ENCODE peak calls at places on chromosome 1, in ten cellular contexts. C, A, W, D, I, G, U, H, F and N are unnamed samples.

GRCh38 chr1:106290805-106291537 is 765.5 kb upstream of the PRMT6 start:
- DNase-seq in U (no peak), H (no peak), F (no peak), D (peak), G (peak), C (no peak), W (no peak), I (no peak), A (no peak), N (peak)

GRCh38 chr1:29821605-29822004 is 585.3 kb downstream of the PTPRU start:
- DNase-seq in W (no peak), I (no peak), D (no peak), A (no peak), C (no peak), H (no peak), F (no peak), G (no peak), U (no peak), N (no peak)

GRCh38 chr1:180631197-180631765 is 541 bp upstream of the XPR1 start:
- DNase-seq in F (no peak), I (no peak), W (no peak), H (no peak), C (no peak), U (no peak), D (no peak), A (no peak), G (no peak), N (no peak)

GRCh38 chr1:175848329-175848728 is 104.9 kb upstream of the TNR start:
- DNase-seq in A (no peak), F (no peak), H (no peak), U (no peak), C (no peak), I (no peak), G (no peak), D (no peak), W (no peak), N (no peak)

GRCh38 chr1:235366286-235366685 is 941 bp upstream of the TBCE start:
- DNase-seq in F (no peak), U (no peak), H (no peak), G (no peak), I (no peak), A (no peak), C (no peak), D (no peak), W (no peak), N (no peak)

GRCh38 chr1:201594575-201595245 is 55.8 kb downstream of the NAV1 start:
- DNase-seq in C (no peak), I (no peak), G (no peak), W (peak), U (peak), F (no peak), A (no peak), D (no peak), H (no peak), N (no peak)

GRCh38 chr1:119686661-119687060 is 25.1 kb upstream of the PHGDH start:
- DNase-seq in I (no peak), C (no peak), W (no peak), A (no peak), H (peak), D (no peak), G (peak), U (no peak), F (no peak), N (no peak)

GRCh38 chr1:189117072-189117770 is 1360.4 kb downstream of the BRINP3 start:
- DNase-seq in H (no peak), G (no peak), F (no peak), C (no peak), W (no peak), I (no peak), A (no peak), D (no peak), U (no peak), N (no peak)

GRCh38 chr1:68111804-68112436 is 61.5 kb upstream of the DIRAS3 start:
- DNase-seq in G (peak), C (peak), W (peak), D (peak), A (no peak), F (peak), I (no peak), U (peak), H (peak), N (peak)

GRCh38 chr1:101122452-101123166 is 97.0 kb upstream of the DPH5 start:
- DNase-seq in C (no peak), W (no peak), I (no peak), G (no peak), D (no peak), A (peak), H (no peak), U (no peak), F (no peak), N (no peak)

GRCh38 chr1:46202975-46203737 is at the start of gene LURAP1:
- DNase-seq in C (peak), A (peak), F (peak), I (peak), H (peak), W (peak), G (peak), U (peak), D (no peak), N (peak)

GRCh38 chr1:25090707-25091422 is 141.4 kb downstream of the SYF2 start:
- DNase-seq in A (no peak), D (no peak), G (no peak), I (no peak), W (no peak), F (no peak), C (no peak), H (no peak), U (no peak), N (no peak)

GRCh38 chr1:20359451-20360330 is 69.0 kb downstream of the VWA5B1 start:
- DNase-seq in U (no peak), F (no peak), D (peak), W (no peak), H (no peak), A (peak), G (no peak), I (peak), C (no peak), N (no peak)